ENCODE peak calls at places on chromosome 19, in six cellular contexts. V is WTC11; Z is GM23248; C is Jurkat, Clone E6-1; W is lung; Q is activated CD8-positive, alpha-beta memory T cell treated with anti-CD3 and anti-CD28 coated beads for 4 hours. O is an unnamed sample.

GRCh38 chr19:44602071-44602470 is 11.3 kb upstream of the IGSF23 start:
- DNase-seq in V (no peak), Z (no peak), C (no peak), W (no peak), Q (no peak), O (no peak)

GRCh38 chr19:46226438-46226973 is 3.0 kb upstream of the IGFL1 start:
- DNase-seq in V (no peak), Z (no peak), C (no peak), W (no peak), Q (no peak), O (no peak)

GRCh38 chr19:58468216-58468839 is 1.4 kb downstream of the ZNF324 start:
- DNase-seq in V (no peak), Z (peak; percentile 27), C (no peak), W (no peak), Q (no peak), O (no peak)

GRCh38 chr19:45492627-45493470 is 4.0 kb downstream of the RTN2 start:
- DNase-seq in V (peak; percentile 88), Z (peak; percentile 73), C (no peak), W (no peak), Q (no peak), O (no peak)

GRCh38 chr19:13098291-13099072 is 4.2 kb downstream of the LYL1 start:
- DNase-seq in V (no peak), Z (peak; percentile 77), C (no peak), W (no peak), Q (no peak), O (no peak)

GRCh38 chr19:15285896-15286591 is 46.3 kb downstream of the BRD4 start:
- DNase-seq in V (no peak), Z (no peak), C (no peak), W (no peak), Q (no peak), O (no peak)

GRCh38 chr19:33429891-33430673 is 56.6 kb downstream of the CEBPG start:
- DNase-seq in V (no peak), Z (no peak), C (peak; percentile 37), W (no peak), Q (no peak), O (no peak)

GRCh38 chr19:41187884-41188279 is 5.1 kb upstream of the CYP2S1 start:
- DNase-seq in V (no peak), Z (no peak), C (no peak), W (no peak), Q (no peak), O (no peak)

GRCh38 chr19:38402967-38403674 is at the start of gene FAM98C:
- DNase-seq in V (peak; percentile 97), Z (peak; percentile 98), C (peak; percentile 94), W (peak; percentile 96), Q (peak; percentile 94), O (peak; percentile 97)

O was measured in BE2C.